ENCODE peak calls at places on chromosomes 2 and 18, in seven cellular contexts. Z is posterior cingulate gyrus; Q is AG04450; D is cardiac septum; O is activated T-helper 1 cell treated with Interleukin-2 at 50 U/mL for 16 hours; U is CD8-positive, alpha-beta memory T cell; F is kidney. H is an unnamed sample.

GRCh38 chr2:218202266-218202665 is 14.7 kb upstream of the ARPC2 start:
- DNase-seq in Z (no peak), Q (no peak), D (no peak), O (no peak), U (no peak), F (no peak), H (no peak)

GRCh38 chr2:102707796-102708713 is 53.8 kb upstream of the TMEM182 start:
- DNase-seq in Z (no peak), Q (no peak), D (no peak), O (no peak), U (no peak), F (no peak), H (no peak)

GRCh38 chr18:44744206-44745180 is 63.8 kb downstream of the SETBP1 start:
- DNase-seq in Z (peak), Q (no peak), D (no peak), O (no peak), U (no peak), F (peak), H (no peak)

GRCh38 chr2:229133155-229133772 is 137.8 kb downstream of the PID1 start:
- DNase-seq in Z (no peak), Q (no peak), D (no peak), O (no peak), U (no peak), F (no peak), H (no peak)

GRCh38 chr2:85578243-85579180 is 1.1 kb downstream of the VAMP8 start:
- DNase-seq in Z (peak), Q (no peak), D (peak), O (no peak), U (no peak), F (peak), H (no peak)

GRCh38 chr2:233470007-233470687 is 96.4 kb downstream of the USP40 start:
- DNase-seq in Z (peak), Q (no peak), D (peak), O (no peak), U (no peak), F (peak), H (peak)

GRCh38 chr2:181463573-181463972 is 6.4 kb downstream of the ITGA4 start:
- DNase-seq in Z (no peak), Q (no peak), D (no peak), O (no peak), U (no peak), F (no peak), H (no peak)

GRCh38 chr2:177908182-177908581 is 164.4 kb downstream of the PDE11A start:
- DNase-seq in Z (no peak), Q (no peak), D (no peak), O (no peak), U (no peak), F (no peak), H (no peak)

GRCh38 chr2:63093512-63093911 is 42.9 kb downstream of the OTX1 start:
- DNase-seq in Z (no peak), Q (no peak), D (no peak), O (no peak), U (no peak), F (no peak), H (no peak)

GRCh38 chr2:127623388-127624320 is 22.3 kb upstream of the GPR17 start:
- DNase-seq in Z (peak), Q (no peak), D (peak), O (no peak), U (no peak), F (no peak), H (no peak)

GRCh38 chr2:160387558-160388262 is 105.9 kb downstream of the RBMS1 start:
- DNase-seq in Z (no peak), Q (peak), D (no peak), O (no peak), U (no peak), F (peak), H (no peak)

GRCh38 chr2:12284487-12284886 is 432.2 kb upstream of the TRIB2 start:
- DNase-seq in Z (no peak), Q (no peak), D (no peak), O (no peak), U (no peak), F (no peak), H (no peak)

GRCh38 chr2:38487852-38488251 is 110.8 kb upstream of the ATL2 start:
- DNase-seq in Z (no peak), Q (no peak), D (no peak), O (no peak), U (no peak), F (no peak), H (no peak)

GRCh38 chr2:196242131-196242620 is 70.8 kb upstream of the STK17B start:
- DNase-seq in Z (no peak), Q (no peak), D (no peak), O (no peak), U (no peak), F (no peak), H (no peak)

GRCh38 chr2:171159326-171160118 is 1.2 kb downstream of the TLK1 start:
- DNase-seq in Z (peak), Q (peak), D (peak), O (peak), U (peak), F (peak), H (no peak)

GRCh38 chr2:48529676-48530032 is 300 bp upstream of the STON1 start:
- DNase-seq in Z (no peak), Q (no peak), D (no peak), O (no peak), U (no peak), F (no peak), H (no peak)

GRCh38 chr2:74824675-74825074 is 9.3 kb upstream of the HK2 start:
- DNase-seq in Z (no peak), Q (no peak), D (no peak), O (no peak), U (no peak), F (no peak), H (no peak)

GRCh38 chr2:14223576-14223975 is 408.9 kb upstream of the LRATD1 start:
- DNase-seq in Z (no peak), Q (no peak), D (no peak), O (no peak), U (no peak), F (no peak), H (no peak)

GRCh38 chr18:61766266-61766884 is 126.4 kb downstream of the RNF152 start:
- DNase-seq in Z (no peak), Q (no peak), D (no peak), O (no peak), U (no peak), F (no peak), H (no peak)

GRCh38 chr18:58058720-58059119 is 14.7 kb downstream of the NEDD4L start:
- DNase-seq in Z (no peak), Q (no peak), D (no peak), O (no peak), U (no peak), F (no peak), H (no peak)

GRCh38 chr2:15782009-15782751 is 158.2 kb upstream of the MYCN start:
- DNase-seq in Z (no peak), Q (no peak), D (peak), O (no peak), U (no peak), F (no peak), H (no peak)

GRCh38 chr2:1514391-1515072 is 101.3 kb downstream of the TPO start:
- DNase-seq in Z (no peak), Q (no peak), D (peak), O (no peak), U (no peak), F (peak), H (no peak)

GRCh38 chr2:108637304-108637669 is 82.0 kb upstream of the RANBP2 start:
- DNase-seq in Z (no peak), Q (no peak), D (no peak), O (no peak), U (no peak), F (no peak), H (no peak)

GRCh38 chr2:27720004-27720551 is 51.4 kb upstream of the MRPL33 start:
- DNase-seq in Z (peak), Q (peak), D (no peak), O (no peak), U (no peak), F (no peak), H (no peak)

GRCh38 chr18:30889582-30890301 is 152.8 kb downstream of the DSC3 start:
- DNase-seq in Z (no peak), Q (no peak), D (no peak), O (no peak), U (no peak), F (no peak), H (peak)

GRCh38 chr2:162490795-162491470 is 147.0 kb downstream of the GCA start:
- DNase-seq in Z (peak), Q (no peak), D (no peak), O (no peak), U (no peak), F (no peak), H (no peak)

GRCh38 chr2:230552181-230552580 is 136.2 kb downstream of the SP100 start:
- DNase-seq in Z (no peak), Q (no peak), D (no peak), O (no peak), U (no peak), F (no peak), H (no peak)

GRCh38 chr2:102206666-102207341 is 20.0 kb downstream of the IL1RL2 start:
- DNase-seq in Z (no peak), Q (no peak), D (no peak), O (no peak), U (no peak), F (no peak), H (no peak)

GRCh38 chr2:69322631-69323030 is 64.4 kb downstream of the GFPT1 start:
- DNase-seq in Z (no peak), Q (no peak), D (no peak), O (no peak), U (no peak), F (no peak), H (no peak)

H was measured in caudate nucleus.